ENCODE peak calls at places on chromosomes 11 and 22, in seven cellular contexts. I is lower lobe of right lung, W is fibroblast of the aortic adventitia, R is adrenal gland, M is DND-41, C is mucosa of descending colon, H is dorsolateral prefrontal cortex. A is an unnamed sample.

GRCh38 chr11:114142646-114143045 is 83.1 kb downstream of the ZBTB16 start:
- DNase-seq in C (no peak), I (no peak), M (no peak), R (no peak), H (no peak), W (no peak), A (no peak)

GRCh38 chr22:46959369-46959768 is 196.9 kb downstream of the TBC1D22A start:
- DNase-seq in C (no peak), R (no peak), M (no peak), H (no peak), W (no peak), I (no peak), A (no peak)

GRCh38 chr22:42342426-42343135 is 72.1 kb upstream of the TCF20 start:
- DNase-seq in W (no peak), M (no peak), I (no peak), H (no peak), R (no peak), C (no peak), A (no peak)

GRCh38 chr11:109306322-109306721 is 115.7 kb upstream of the C11orf87 start:
- DNase-seq in C (no peak), H (no peak), R (no peak), I (no peak), W (peak; percentile 41), M (no peak), A (no peak)

GRCh38 chr11:1384206-1384965 is 5.3 kb upstream of the BRSK2 start:
- DNase-seq in M (no peak), R (no peak), I (no peak), H (no peak), C (no peak), W (no peak), A (peak; percentile 36)

GRCh38 chr22:41873391-41873790 is 40.5 kb downstream of the SREBF2 start:
- DNase-seq in C (no peak), R (no peak), I (no peak), M (no peak), H (no peak), W (no peak), A (no peak)

GRCh38 chr11:47002366-47002765 is 65.8 kb downstream of the CSTPP1 start:
- DNase-seq in H (no peak), R (no peak), W (peak; percentile 18), C (no peak), I (no peak), M (no peak), A (no peak)

GRCh38 chr11:60857378-60858232 is 1.9 kb upstream of the PTGDR2 start:
- DNase-seq in M (no peak), H (no peak), W (peak; percentile 16), I (no peak), R (no peak), C (no peak), A (no peak)

GRCh38 chr22:32561756-32562155 is 87.1 kb downstream of the FBXO7 start:
- DNase-seq in I (no peak), H (no peak), C (no peak), R (no peak), W (no peak), M (no peak), A (no peak)

GRCh38 chr11:128595221-128595620 is 7.9 kb upstream of the ETS1 start:
- DNase-seq in C (no peak), H (no peak), I (no peak), R (no peak), M (no peak), W (peak; percentile 37), A (no peak)

DNA sequence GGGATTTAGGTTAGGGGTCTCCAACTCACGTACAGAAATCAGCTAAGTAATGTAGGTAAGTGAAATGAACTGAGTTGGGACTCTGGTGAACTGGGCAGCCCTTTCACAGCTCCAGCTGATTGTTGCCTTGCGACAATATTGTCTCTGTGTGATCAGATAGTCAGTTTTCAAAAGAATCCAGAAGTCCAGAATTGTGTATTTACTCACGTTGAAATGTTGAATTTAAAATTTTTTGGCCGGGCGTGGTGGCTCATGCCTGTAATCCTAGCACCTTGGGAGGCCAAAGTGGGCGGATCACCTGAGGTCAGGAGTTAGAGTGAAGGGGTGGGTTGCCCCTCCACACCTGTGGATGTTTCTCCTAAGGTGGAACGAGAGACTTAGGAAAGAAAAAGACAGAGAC is 18.8 kb upstream of the WDR74 start:
- DNase-seq in R (no peak), W (no peak), C (no peak), M (no peak), I (no peak), H (no peak), A (no peak)
- H3K4me3 ChIP-seq in R (no peak overlapping the region), W (no peak overlapping the region), C (no peak overlapping the region), M (no peak overlapping the region), I (no peak overlapping the region), H (no peak overlapping the region), A (peak overlapping the region; percentile 90)

DNA sequence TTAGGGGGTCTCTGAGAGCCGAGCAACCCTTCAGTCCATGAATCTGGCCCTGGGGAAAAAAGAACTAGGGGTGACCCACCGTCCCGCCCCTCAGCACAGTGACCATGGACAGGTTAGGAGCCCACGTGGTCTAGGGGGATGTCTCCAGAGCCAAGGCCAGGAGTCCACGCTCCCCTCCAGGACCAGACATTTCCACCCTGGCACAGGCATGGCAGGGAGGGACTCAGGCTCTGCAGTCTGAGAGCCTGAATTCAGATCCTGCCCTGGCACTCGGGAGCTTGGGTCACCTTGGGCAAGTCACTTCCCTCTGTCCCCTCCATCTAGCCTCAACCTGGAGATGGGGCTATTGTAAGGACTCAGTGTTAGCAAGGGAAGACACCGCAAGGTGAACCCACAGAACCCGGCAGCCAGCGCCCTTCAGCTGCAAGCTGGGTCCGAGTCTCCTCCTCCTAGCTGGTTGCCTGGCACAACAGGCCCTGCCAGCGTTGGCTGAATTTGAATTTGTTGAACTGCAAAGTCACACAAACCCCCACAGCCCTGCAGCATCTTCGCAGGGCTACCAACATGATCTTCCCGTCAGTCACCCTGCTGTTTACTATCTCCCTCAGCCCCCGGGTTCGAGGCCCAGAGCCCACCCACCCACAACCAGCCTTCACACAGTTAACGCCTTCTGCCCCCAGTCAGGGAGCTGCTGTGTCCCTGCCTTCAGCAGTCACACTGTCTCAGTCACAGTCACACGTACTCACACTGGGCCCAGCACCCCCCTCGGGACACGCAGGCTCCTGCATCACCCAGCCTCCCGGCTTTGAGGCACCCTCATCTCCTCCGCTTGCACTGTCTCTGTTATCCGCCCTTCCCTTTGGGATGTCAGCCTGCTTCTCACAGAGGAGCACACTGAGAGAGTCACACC is 603 bp upstream of the PDGFB start:
- DNase-seq in R (no peak), M (no peak), H (no peak), W (no peak), C (no peak), I (no peak), A (no peak)
- H3K4me3 ChIP-seq in R (no peak overlapping the region), M (no peak overlapping the region), H (peak overlapping the region; percentile 55), W (no peak overlapping the region), C (no peak overlapping the region), I (peak overlapping the region; percentile 72), A (no peak overlapping the region)

DNA sequence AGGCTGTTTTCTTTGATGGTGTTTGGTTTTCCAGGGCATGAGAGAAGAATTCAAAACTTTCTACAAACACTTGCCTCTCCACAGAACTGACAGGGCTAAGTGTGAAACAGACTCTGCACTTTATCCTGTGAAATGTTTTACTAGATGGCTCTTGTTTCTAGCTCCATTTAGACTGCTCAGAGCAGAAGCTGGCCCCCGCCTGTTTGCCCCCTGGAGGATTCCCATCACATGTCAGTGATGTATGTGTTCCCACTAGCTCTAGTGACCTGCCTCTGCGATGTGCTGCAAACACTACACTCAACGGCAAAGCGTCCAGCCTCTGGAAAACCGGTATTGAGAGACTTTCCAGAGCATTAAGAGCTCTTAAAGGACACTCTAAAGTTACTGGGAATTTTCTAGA is 41.4 kb upstream of the PCF11 start:
- DNase-seq in H (no peak), M (no peak), W (no peak), C (no peak), I (no peak), R (no peak), A (no peak)
- H3K4me3 ChIP-seq in H (no peak overlapping the region), M (no peak overlapping the region), W (no peak overlapping the region), C (no peak overlapping the region), I (no peak overlapping the region), R (no peak overlapping the region), A (no peak overlapping the region)

GRCh38 chr11:64710418-64711137 is 12.4 kb downstream of the NRXN2 start:
- DNase-seq in H (no peak), W (peak; percentile 12), R (no peak), I (no peak), C (no peak), M (no peak), A (no peak)

GRCh38 chr11:64713031-64713780 is 9.8 kb downstream of the NRXN2 start:
- DNase-seq in C (no peak), R (no peak), M (no peak), H (no peak), I (peak; percentile 60), W (peak; percentile 15), A (no peak)

GRCh38 chr11:64711138-64711943 is 11.7 kb downstream of the NRXN2 start:
- DNase-seq in H (no peak), C (no peak), I (no peak), R (no peak), W (no peak), M (no peak), A (no peak)

GRCh38 chr11:64712430-64713030 is 10.5 kb downstream of the NRXN2 start:
- DNase-seq in C (no peak), I (no peak), R (no peak), M (no peak), W (no peak), H (no peak), A (no peak)

DNA sequence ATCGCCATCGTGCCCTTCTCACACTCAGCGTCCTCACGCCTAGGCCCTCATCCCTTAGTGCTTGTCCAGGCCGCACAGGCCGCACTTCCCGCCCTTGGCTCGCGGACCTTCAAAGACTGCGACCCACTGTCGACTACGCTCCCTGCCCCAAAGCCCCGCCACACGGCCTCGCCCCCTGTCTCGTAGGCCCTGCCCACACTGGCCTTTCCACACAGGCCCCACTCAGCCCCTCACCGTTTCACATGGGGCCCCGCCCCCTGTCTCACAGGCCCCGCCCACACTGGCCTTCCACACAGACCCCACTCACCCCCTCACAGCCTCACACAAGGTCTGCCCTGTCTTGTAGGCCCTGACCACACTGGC is 11.1 kb downstream of the NRXN2 start:
- DNase-seq in I (no peak), R (no peak), H (no peak), W (no peak), M (no peak), C (no peak), A (no peak)
- H3K4me3 ChIP-seq in I (no peak overlapping the region), R (no peak overlapping the region), H (no peak overlapping the region), W (no peak overlapping the region), M (no peak overlapping the region), C (no peak overlapping the region), A (no peak overlapping the region)